ENCODE peak calls at places on chromosomes 13 and 19, in ten cellular contexts. I is right lobe of liver, T is tibial nerve, U is adrenal gland, F is IMR-90, W is heart left ventricle, H is upper lobe of left lung, R is uterus, D is stomach, X is H54. E is an unnamed sample.

GRCh38 chr19:19386373-19386869 is 19.1 kb upstream of the GATAD2A start:
- DNase-seq in I (no peak), T (no peak), U (no peak), F (no peak), W (no peak), H (no peak), R (no peak), D (no peak), X (no peak), E (peak; percentile 53)

GRCh38 chr19:19321143-19321577 is 531 bp downstream of the MAU2 start:
- DNase-seq in I (no peak), T (no peak), U (no peak), F (no peak), W (no peak), H (no peak), R (no peak), D (no peak), X (no peak), E (peak; percentile 80)

GRCh38 chr19:12884926-12885748 is 1.9 kb downstream of the KLF1 start:
- DNase-seq in I (peak; percentile 83), T (no peak), U (peak; percentile 63), F (peak; percentile 28), W (peak; percentile 74), H (peak; percentile 98), R (no peak), D (peak; percentile 95), X (no peak), E (peak; percentile 94)

GRCh38 chr19:46115396-46116109 is 8.9 kb downstream of the IGFL3 start:
- DNase-seq in I (no peak), T (no peak), U (no peak), F (peak; percentile 81), W (no peak), H (no peak), R (peak; percentile 26), D (no peak), X (peak; percentile 31), E (no peak)

GRCh38 chr19:1408300-1409203 is 1.2 kb downstream of the DAZAP1 start:
- DNase-seq in I (peak; percentile 64), T (no peak), U (peak; percentile 70), F (peak; percentile 50), W (peak; percentile 59), H (peak; percentile 92), R (peak; percentile 37), D (peak; percentile 51), X (no peak), E (peak; percentile 74)

GRCh38 chr19:7247160-7247559 is 47.1 kb downstream of the INSR start:
- DNase-seq in I (no peak), T (no peak), U (peak; percentile 21), F (no peak), W (no peak), H (no peak), R (no peak), D (no peak), X (no peak), E (no peak)

GRCh38 chr19:43504426-43505185 is at the start of gene PHLDB3:
- DNase-seq in I (peak; percentile 55), T (no peak), U (no peak), F (peak; percentile 9), W (peak; percentile 55), H (peak; percentile 89), R (no peak), D (peak; percentile 50), X (peak; percentile 62), E (no peak)

GRCh38 chr13:20415288-20415644 is 110.4 kb downstream of the CRYL1 start:
- DNase-seq in I (no peak), T (no peak), U (no peak), F (no peak), W (no peak), H (peak; percentile 65), R (no peak), D (no peak), X (no peak), E (no peak)

DNA sequence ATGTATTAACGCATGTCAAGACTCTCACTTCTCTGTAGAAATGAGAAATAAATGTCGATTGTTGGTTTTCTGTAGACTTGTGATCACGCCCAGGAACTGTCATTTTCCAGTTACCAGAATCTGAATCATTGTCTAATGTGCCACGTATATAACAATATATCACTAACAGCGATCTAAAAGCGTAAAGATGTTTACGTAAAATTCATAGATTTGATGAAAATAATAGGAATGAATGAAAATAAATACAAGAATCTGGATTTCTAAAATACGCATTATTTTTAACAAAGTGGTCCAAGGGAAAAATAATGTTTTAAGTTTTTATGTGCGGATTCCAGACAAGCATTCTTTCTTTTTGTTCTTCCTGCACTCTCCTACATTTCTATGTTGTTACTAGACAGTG is 13.9 kb downstream of the CDX2 start:
- DNase-seq in I (no peak), T (no peak), U (no peak), F (no peak), W (no peak), H (no peak), R (no peak), D (no peak), X (no peak), E (no peak)
- TF ChIP-seq POLR2A in I (no peak), T (no peak), U (no peak), F (no peak), W (no peak), H (no peak), R (no peak), D (no peak), X (no peak), E (no peak)

GRCh38 chr19:29672933-29673336 is 7.7 kb downstream of the PLEKHF1 start:
- DNase-seq in I (no peak), T (no peak), U (no peak), F (no peak), W (peak; percentile 19), H (no peak), R (no peak), D (peak; percentile 41), X (no peak), E (no peak)

GRCh38 chr19:29672319-29672932 is 7.2 kb downstream of the PLEKHF1 start:
- DNase-seq in I (no peak), T (no peak), U (no peak), F (no peak), W (peak; percentile 20), H (no peak), R (no peak), D (no peak), X (no peak), E (no peak)

GRCh38 chr19:29673451-29674371 is 8.4 kb downstream of the PLEKHF1 start:
- DNase-seq in I (no peak), T (no peak), U (no peak), F (no peak), W (peak; percentile 20), H (peak; percentile 75), R (no peak), D (no peak), X (no peak), E (no peak)

GRCh38 chr19:29670255-29670654 is 5.0 kb downstream of the PLEKHF1 start:
- DNase-seq in I (no peak), T (no peak), U (no peak), F (no peak), W (no peak), H (no peak), R (no peak), D (no peak), X (no peak), E (no peak)

DNA sequence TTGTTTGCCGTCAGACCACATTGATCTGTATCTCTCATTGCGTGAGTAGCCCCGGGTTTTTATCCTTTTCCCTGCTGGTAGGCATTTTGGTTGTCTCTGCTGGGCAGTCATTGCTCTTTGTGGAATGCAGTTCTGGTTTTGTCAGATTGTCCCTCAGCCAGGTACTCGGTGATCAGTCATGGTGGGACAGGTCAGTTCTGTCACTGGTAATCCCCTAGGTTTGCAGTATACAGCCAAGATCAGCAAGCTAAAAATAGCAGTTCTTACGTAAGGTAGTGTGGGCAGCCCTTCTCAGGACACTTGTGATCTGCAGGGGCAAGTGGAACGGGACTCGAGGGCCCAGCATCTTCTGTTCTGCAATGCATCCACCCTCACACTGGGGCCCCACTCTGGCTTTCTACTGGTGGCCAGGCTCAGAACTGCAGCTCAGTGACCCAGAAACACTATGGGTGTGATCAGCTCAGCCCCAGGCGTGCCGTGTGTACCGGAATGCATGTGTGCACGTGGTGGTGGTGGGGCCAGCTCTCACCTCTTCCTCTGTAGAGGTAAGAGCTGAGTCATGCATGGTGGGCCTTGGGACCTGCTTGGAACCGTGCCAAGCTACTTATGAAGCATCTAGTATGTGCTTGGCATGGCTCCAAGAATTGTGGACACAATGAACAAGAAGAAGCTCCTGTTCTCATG is 6.3 kb downstream of the PLEKHF1 start:
- DNase-seq in I (no peak), T (no peak), U (peak; percentile 43), F (no peak), W (peak; percentile 67), H (no peak), R (no peak), D (peak; percentile 60), X (no peak), E (peak; percentile 29)
- TF ChIP-seq POLR2A in I (no peak), T (no peak), U (no peak), F (no peak), W (no peak), H (no peak), R (no peak), D (no peak), X (no peak), E (no peak)

DNA sequence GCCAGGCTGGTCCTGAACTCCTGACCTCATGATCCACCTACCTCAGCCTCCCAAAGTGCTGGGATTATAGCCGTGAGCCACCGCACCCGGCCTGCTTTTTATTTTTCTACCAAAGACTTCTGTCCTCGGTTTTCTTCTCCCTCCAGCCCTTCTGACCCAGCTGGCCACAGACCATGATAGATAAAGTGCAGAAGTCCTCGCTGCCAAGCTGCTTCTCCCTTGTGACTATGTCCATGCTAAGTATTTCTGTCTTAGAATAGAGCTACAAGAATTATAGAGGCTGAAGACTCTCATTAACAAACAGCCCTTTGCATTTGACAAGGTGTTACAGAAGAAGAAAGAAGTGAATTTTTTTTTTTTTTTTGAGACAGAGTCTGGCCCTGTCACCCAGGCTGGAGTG is 15.4 kb upstream of the MAP3K10 start:
- DNase-seq in I (no peak), T (no peak), U (no peak), F (no peak), W (no peak), H (no peak), R (no peak), D (no peak), X (no peak), E (no peak)
- TF ChIP-seq POLR2A in I (no peak), T (no peak), U (no peak), F (no peak), W (no peak), H (no peak), R (no peak), D (no peak), X (no peak), E (no peak)

GRCh38 chr13:110448677-110449076 is 112.8 kb downstream of the RAB20 start:
- DNase-seq in I (no peak), T (no peak), U (no peak), F (no peak), W (no peak), H (no peak), R (peak; percentile 10), D (no peak), X (no peak), E (no peak)

GRCh38 chr13:110450016-110450900 is 111.3 kb downstream of the RAB20 start:
- DNase-seq in I (no peak), T (no peak), U (no peak), F (no peak), W (no peak), H (no peak), R (peak; percentile 9), D (no peak), X (no peak), E (no peak)

GRCh38 chr13:110450941-110451340 is 110.6 kb downstream of the RAB20 start:
- DNase-seq in I (no peak), T (no peak), U (no peak), F (no peak), W (no peak), H (no peak), R (no peak), D (no peak), X (no peak), E (no peak)

GRCh38 chr13:110448230-110448629 is 113.3 kb downstream of the RAB20 start:
- DNase-seq in I (no peak), T (no peak), U (no peak), F (peak; percentile 86), W (no peak), H (no peak), R (peak; percentile 6), D (no peak), X (peak; percentile 82), E (no peak)

DNA sequence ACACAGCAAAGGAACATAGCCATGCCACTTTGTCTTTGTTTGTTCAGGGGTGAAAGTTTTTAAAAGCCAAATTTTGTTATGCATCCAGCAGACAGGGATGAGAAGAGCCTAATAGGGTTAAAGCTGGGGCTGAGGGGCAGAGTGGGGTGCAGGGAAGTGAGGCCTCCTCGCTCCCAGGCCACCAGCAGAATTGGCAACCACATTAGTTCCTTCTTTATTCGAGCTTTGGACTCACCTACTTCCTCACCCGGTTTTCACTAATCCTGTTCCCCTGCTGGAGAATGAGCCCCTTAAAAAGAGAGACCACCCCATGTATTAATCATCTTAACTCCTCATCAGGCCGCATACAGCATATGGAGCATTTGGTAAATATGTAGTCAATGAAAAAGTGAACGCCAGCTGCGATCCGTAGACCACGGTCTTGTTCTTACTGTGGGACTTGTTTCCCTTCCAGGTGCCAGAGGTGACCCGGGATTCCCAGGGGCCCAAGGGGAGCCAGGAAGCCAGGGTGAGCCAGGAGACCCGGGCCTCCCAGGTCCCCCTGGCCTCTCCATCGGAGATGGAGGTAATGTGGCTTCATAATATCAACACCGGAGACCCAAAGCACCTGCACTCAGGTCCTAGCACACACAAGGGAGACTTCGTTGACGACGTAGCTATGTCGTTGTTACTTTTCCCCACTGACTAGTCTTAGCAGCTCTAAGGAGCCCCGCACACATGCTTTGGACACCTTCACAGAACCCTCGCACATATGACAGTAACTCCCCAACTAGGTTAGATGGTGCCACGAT is 112.1 kb downstream of the RAB20 start:
- DNase-seq in I (no peak), T (no peak), U (no peak), F (no peak), W (no peak), H (no peak), R (peak; percentile 7), D (no peak), X (no peak), E (no peak)
- TF ChIP-seq POLR2A in I (no peak), T (no peak), U (no peak), F (no peak), W (no peak), H (no peak), R (no peak), D (no peak), X (no peak), E (no peak)